ENCODE peak calls at places on chromosomes 7 and 10, in seven cellular contexts. M, W, T, V, I, S and O are unnamed samples.

GRCh38 chr7:27184342-27185012 is 555 bp downstream of the HOXA11 start:
- DNase-seq in M (peak; percentile 76), V (peak; percentile 55), T (no peak), S (no peak), W (peak; percentile 22), I (peak; percentile 67), O (no peak)

GRCh38 chr10:103820101-103821062 is 35.0 kb downstream of the SH3PXD2A start:
- DNase-seq in S (no peak), M (no peak), W (peak; percentile 57), T (no peak), V (no peak), I (peak; percentile 85), O (no peak)

GRCh38 chr7:148264933-148265557 is 325.5 kb upstream of the C7orf33 start:
- DNase-seq in T (no peak), M (peak; percentile 91), S (no peak), I (no peak), W (no peak), V (peak; percentile 66), O (peak; percentile 30)

GRCh38 chr7:71132521-71133231 is 732 bp downstream of the GALNT17 start:
- DNase-seq in I (no peak), T (no peak), M (peak; percentile 72), S (no peak), W (no peak), V (peak; percentile 45), O (no peak)

GRCh38 chr10:12448729-12449391 is 99.5 kb downstream of the CAMK1D start:
- DNase-seq in W (no peak), M (no peak), I (no peak), V (no peak), S (peak; percentile 38), T (no peak), O (peak; percentile 2)

GRCh38 chr10:48232717-48233447 is 41.6 kb downstream of the FRMPD2 start:
- DNase-seq in I (no peak), W (no peak), T (no peak), V (no peak), M (no peak), S (no peak), O (no peak)

GRCh38 chr7:74058486-74058885 is 25.1 kb upstream of the LIMK1 start:
- DNase-seq in T (no peak), W (no peak), S (no peak), M (no peak), V (no peak), I (peak; percentile 30), O (no peak)

GRCh38 chr7:4066626-4067475 is 615.2 kb upstream of the FOXK1 start:
- DNase-seq in W (no peak), S (no peak), I (no peak), V (no peak), M (no peak), T (no peak), O (no peak)

GRCh38 chr10:49273626-49274025 is 25.3 kb upstream of the C10orf71 start:
- DNase-seq in S (no peak), I (no peak), T (no peak), W (no peak), M (no peak), V (no peak), O (no peak)

GRCh38 chr7:39001595-39001994 is 23.9 kb downstream of the POU6F2 start:
- DNase-seq in T (no peak), V (no peak), I (no peak), M (no peak), W (no peak), S (no peak), O (no peak)

GRCh38 chr7:98394377-98394836 is 6.5 kb downstream of the BAIAP2L1 start:
- DNase-seq in M (no peak), T (no peak), S (no peak), W (no peak), I (no peak), V (no peak), O (peak; percentile 64)

GRCh38 chr10:112232670-112233069 is 49.1 kb upstream of the GPAM start:
- DNase-seq in W (no peak), V (no peak), S (no peak), I (no peak), T (no peak), M (no peak), O (no peak)

GRCh38 chr10:79608505-79609375 is 2.0 kb upstream of the SFTPA1 start:
- DNase-seq in V (peak; percentile 60), I (no peak), S (no peak), M (peak; percentile 80), W (no peak), T (peak; percentile 34), O (no peak)

GRCh38 chr10:61669161-61669755 is 6.5 kb downstream of the CABCOCO1 start:
- DNase-seq in S (no peak), W (no peak), I (no peak), M (no peak), T (no peak), V (no peak), O (no peak)

GRCh38 chr10:108783897-108784296 is 1139.4 kb downstream of the XPNPEP1 start:
- DNase-seq in W (no peak), V (no peak), T (peak; percentile 22), S (no peak), M (peak; percentile 84), I (no peak), O (peak; percentile 43)

GRCh38 chr7:34320926-34321609 is 336.9 kb upstream of the NPSR1 start:
- DNase-seq in S (no peak), V (peak; percentile 80), M (peak; percentile 90), I (peak; percentile 60), T (peak; percentile 67), W (peak; percentile 15), O (peak; percentile 83)

GRCh38 chr10:124086097-124086710 is 7.2 kb downstream of the CHST15 start:
- DNase-seq in S (no peak), T (no peak), W (no peak), I (no peak), V (no peak), M (no peak), O (no peak)

GRCh38 chr10:35217458-35217857 is 90.8 kb downstream of the CREM start:
- DNase-seq in T (no peak), I (no peak), W (no peak), V (peak; percentile 90), S (no peak), M (no peak), O (no peak)

GRCh38 chr7:49093218-49093617 is 168.9 kb downstream of the CDC14C start:
- DNase-seq in W (no peak), I (no peak), T (no peak), M (no peak), S (no peak), V (no peak), O (no peak)

GRCh38 chr10:95295031-95295755 is 4.4 kb upstream of the PDLIM1 start:
- DNase-seq in T (peak; percentile 73), S (no peak), M (peak; percentile 88), V (peak; percentile 39), I (peak; percentile 77), W (no peak), O (peak; percentile 93)

GRCh38 chr10:7412482-7413251 is 1.8 kb upstream of the SFMBT2 start:
- DNase-seq in W (no peak), S (no peak), I (peak; percentile 83), M (peak; percentile 82), V (peak; percentile 71), T (peak; percentile 44), O (no peak)

GRCh38 chr7:568681-569035 is 49.0 kb upstream of the PDGFA start:
- DNase-seq in T (no peak), V (no peak), M (no peak), S (no peak), W (no peak), I (no peak), O (no peak)

GRCh38 chr10:27743736-27744477 is 1.7 kb downstream of the MKX start:
- DNase-seq in S (no peak), I (peak; percentile 46), V (peak; percentile 43), M (peak; percentile 61), T (peak; percentile 27), W (no peak), O (no peak)
- H3K27me3 ChIP-seq in S (peaks cover 65% of the 10 kb centered on the region), I (peaks cover 34% of the 10 kb centered on the region), V (peaks cover 99% of the 10 kb centered on the region), M (peaks cover 96% of the 10 kb centered on the region), T (peaks cover 61% of the 10 kb centered on the region), W (no peaks in the 10 kb centered on the region), O (peaks cover 91% of the 10 kb centered on the region)

DNA sequence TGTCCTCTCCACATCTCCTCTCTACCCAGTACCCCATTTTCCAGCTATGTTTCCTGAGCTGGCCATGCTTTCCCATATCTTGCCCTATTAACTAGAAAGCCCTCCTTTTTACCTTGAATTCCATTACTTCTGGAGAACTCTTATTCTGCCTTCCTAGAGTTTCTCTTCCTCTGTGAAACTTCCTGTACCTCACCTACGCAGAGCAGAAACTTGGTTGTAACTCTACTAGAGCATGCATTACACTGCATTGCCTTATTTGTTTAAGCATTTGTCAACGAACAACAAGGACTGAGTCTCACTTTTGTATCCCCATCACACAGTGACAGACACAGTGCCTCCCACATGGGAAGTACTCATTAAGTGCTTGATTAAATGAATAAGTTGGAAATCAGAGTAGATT is 36.4 kb downstream of the VCL start:
- DNase-seq in T (no peak), S (no peak), I (no peak), V (no peak), M (no peak), W (no peak), O (no peak)
- H3K4me1 ChIP-seq in T (peaks cover 9% of the 10 kb centered on the region), S (no peaks in the 10 kb centered on the region), I (peaks cover 86% of the 10 kb centered on the region), V (peaks cover 17% of the 10 kb centered on the region), M (peaks cover 44% of the 10 kb centered on the region), W (no peaks in the 10 kb centered on the region), O (peaks cover 6% of the 10 kb centered on the region)

DNA sequence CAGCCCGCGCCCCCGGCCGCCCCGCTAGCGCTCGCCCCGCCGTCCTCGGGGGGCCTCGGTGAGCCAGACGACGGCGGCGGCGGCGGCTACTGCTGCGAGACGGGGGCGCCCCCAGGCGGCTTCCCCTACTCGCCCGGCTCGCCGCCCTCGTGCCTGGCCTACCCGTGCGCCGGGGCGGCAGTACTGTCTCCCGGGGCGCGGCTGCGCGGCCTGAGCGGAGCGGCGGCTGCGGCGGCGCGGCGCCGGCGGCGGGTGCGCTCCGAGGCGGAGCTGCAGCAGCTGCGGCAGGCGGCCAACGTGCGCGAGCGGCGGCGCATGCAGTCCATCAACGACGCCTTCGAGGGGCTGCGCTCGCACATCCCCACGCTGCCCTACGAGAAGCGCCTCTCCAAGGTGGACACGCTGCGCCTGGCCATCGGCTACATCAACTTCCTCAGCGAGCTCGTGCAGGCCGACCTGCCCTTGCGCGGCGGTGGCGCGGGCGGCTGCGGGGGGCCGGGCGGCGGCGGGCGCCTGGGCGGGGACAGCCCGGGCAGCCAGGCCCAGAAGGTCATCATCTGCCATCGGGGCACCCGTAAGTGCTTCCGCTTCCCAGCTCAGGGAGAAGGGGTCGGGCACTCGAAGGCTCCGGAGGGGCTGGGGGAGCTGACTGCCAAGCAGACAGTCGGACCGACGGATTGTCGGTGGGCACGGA is 776 bp downstream of the PTF1A start:
- DNase-seq in M (peak; percentile 68), S (no peak), T (no peak), V (peak; percentile 45), W (no peak), I (no peak), O (no peak)
- TF ChIP-seq CTCF in M (peak; percentile 43), S (no peak), T (no peak), V (no peak), W (no peak), I (no peak), O (no peak)

DNA sequence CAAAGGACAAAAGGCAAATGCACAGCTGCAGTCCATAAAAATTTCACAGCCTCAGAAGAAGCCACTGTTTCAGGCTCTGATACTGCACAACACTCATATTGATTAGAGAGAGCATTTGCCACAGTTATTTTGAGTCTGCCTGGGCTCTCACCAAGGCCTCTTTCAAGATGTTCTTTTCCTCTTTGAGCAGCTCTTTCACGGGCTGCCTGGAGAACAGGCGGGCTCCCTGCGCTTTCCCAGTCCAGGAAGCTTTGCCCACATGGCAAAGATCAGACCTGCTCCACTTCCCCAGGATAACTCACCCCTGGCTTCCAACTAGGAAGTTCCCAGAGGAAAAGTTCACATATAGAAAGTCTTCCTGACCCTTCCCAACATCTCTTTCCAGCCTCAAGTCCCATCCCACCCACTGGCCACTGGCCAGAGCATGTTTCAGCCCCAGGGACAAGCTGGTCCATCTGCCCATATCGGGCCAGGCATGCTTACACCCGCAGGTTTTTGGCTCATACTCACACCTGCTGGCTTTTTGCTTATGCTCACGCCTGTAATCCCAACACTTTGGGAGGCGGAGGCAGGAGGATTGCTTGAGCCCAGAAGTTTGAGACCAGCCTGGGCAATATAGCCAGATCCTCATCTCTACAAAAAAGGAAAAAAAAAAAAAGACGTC is 3.3 kb downstream of the SLIT1 start:
- DNase-seq in V (no peak), M (no peak), I (no peak), W (no peak), T (no peak), S (no peak), O (no peak)
- H3K27me3 ChIP-seq in V (peaks cover 87% of the 10 kb centered on the region), M (peaks cover 52% of the 10 kb centered on the region), I (peaks cover 21% of the 10 kb centered on the region), W (no peaks in the 10 kb centered on the region), T (peaks cover 30% of the 10 kb centered on the region), S (no peaks in the 10 kb centered on the region), O (peaks cover 97% of the 10 kb centered on the region)